ENCODE peak calls at places on chromosomes 4 and X, in nine cellular contexts. One of them, this sample, is unnamed.

GRCh38 chrX:47218920-47219815 is 687 bp downstream of the CDK16 start:
- DNase-seq in A673: peak
- DNase-seq in heart right ventricle: peak
- DNase-seq in left lung: peak
- DNase-seq in hepatocyte: peak
- DNase-seq in tibial artery: peak
- DNase-seq in uterus: peak
- DNase-seq in brain microvascular endothelial cell: no peak
- DNase-seq in heart left ventricle: peak
- DNase-seq in this sample: peak

GRCh38 chr4:89754531-89754930 is 82.4 kb downstream of the SNCA start:
- DNase-seq in uterus: no peak
- DNase-seq in left lung: no peak
- DNase-seq in A673: no peak
- DNase-seq in hepatocyte: no peak
- DNase-seq in heart right ventricle: no peak
- DNase-seq in brain microvascular endothelial cell: no peak
- DNase-seq in heart left ventricle: no peak
- DNase-seq in tibial artery: no peak
- DNase-seq in this sample: no peak

GRCh38 chrX:94914235-94914634 is 1240.2 kb downstream of the FAM133A start:
- DNase-seq in brain microvascular endothelial cell: no peak
- DNase-seq in A673: no peak
- DNase-seq in left lung: no peak
- DNase-seq in uterus: no peak
- DNase-seq in heart left ventricle: no peak
- DNase-seq in heart right ventricle: no peak
- DNase-seq in hepatocyte: no peak
- DNase-seq in tibial artery: no peak
- DNase-seq in this sample: no peak

GRCh38 chrX:20521245-20521644 is 254.5 kb upstream of the RPS6KA3 start:
- DNase-seq in hepatocyte: peak
- DNase-seq in left lung: no peak
- DNase-seq in A673: peak
- DNase-seq in uterus: no peak
- DNase-seq in tibial artery: no peak
- DNase-seq in brain microvascular endothelial cell: peak
- DNase-seq in heart left ventricle: no peak
- DNase-seq in heart right ventricle: no peak
- DNase-seq in this sample: no peak

GRCh38 chr4:154506253-154506652 is 14.7 kb upstream of the DCHS2 start:
- DNase-seq in tibial artery: no peak
- DNase-seq in hepatocyte: peak
- DNase-seq in heart left ventricle: no peak
- DNase-seq in left lung: no peak
- DNase-seq in heart right ventricle: no peak
- DNase-seq in A673: peak
- DNase-seq in uterus: peak
- DNase-seq in brain microvascular endothelial cell: peak
- DNase-seq in this sample: peak

GRCh38 chrX:48933757-48934156 is 14.9 kb upstream of the PIM2 start:
- DNase-seq in hepatocyte: no peak
- DNase-seq in left lung: no peak
- DNase-seq in heart left ventricle: no peak
- DNase-seq in tibial artery: no peak
- DNase-seq in heart right ventricle: no peak
- DNase-seq in A673: no peak
- DNase-seq in brain microvascular endothelial cell: no peak
- DNase-seq in uterus: no peak
- DNase-seq in this sample: no peak

GRCh38 chrX:110172215-110172614 is 145.7 kb downstream of the AMMECR1 start:
- DNase-seq in tibial artery: no peak
- DNase-seq in brain microvascular endothelial cell: no peak
- DNase-seq in hepatocyte: no peak
- DNase-seq in heart left ventricle: no peak
- DNase-seq in uterus: no peak
- DNase-seq in left lung: no peak
- DNase-seq in heart right ventricle: no peak
- DNase-seq in A673: no peak
- DNase-seq in this sample: no peak

GRCh38 chr4:146382194-146382593 is 139.5 kb downstream of the SLC10A7 start:
- DNase-seq in hepatocyte: no peak
- DNase-seq in heart left ventricle: no peak
- DNase-seq in tibial artery: no peak
- DNase-seq in A673: no peak
- DNase-seq in brain microvascular endothelial cell: no peak
- DNase-seq in uterus: no peak
- DNase-seq in left lung: no peak
- DNase-seq in heart right ventricle: no peak
- DNase-seq in this sample: no peak

GRCh38 chr4:100949350-100949935 is 397.9 kb downstream of the PPP3CA start:
- DNase-seq in brain microvascular endothelial cell: no peak
- DNase-seq in A673: no peak
- DNase-seq in hepatocyte: peak
- DNase-seq in uterus: no peak
- DNase-seq in tibial artery: no peak
- DNase-seq in heart left ventricle: no peak
- DNase-seq in left lung: no peak
- DNase-seq in heart right ventricle: no peak
- DNase-seq in this sample: no peak

GRCh38 chrX:120476714-120477113 is 7.6 kb upstream of the LAMP2 start:
- DNase-seq in brain microvascular endothelial cell: no peak
- DNase-seq in heart left ventricle: no peak
- DNase-seq in tibial artery: no peak
- DNase-seq in uterus: no peak
- DNase-seq in left lung: no peak
- DNase-seq in hepatocyte: no peak
- DNase-seq in heart right ventricle: no peak
- DNase-seq in A673: no peak
- DNase-seq in this sample: no peak

GRCh38 chrX:38055170-38055847 is 49.0 kb downstream of the SYTL5 start:
- DNase-seq in uterus: peak
- DNase-seq in heart right ventricle: no peak
- DNase-seq in heart left ventricle: no peak
- DNase-seq in tibial artery: no peak
- DNase-seq in left lung: no peak
- DNase-seq in A673: peak
- DNase-seq in brain microvascular endothelial cell: peak
- DNase-seq in hepatocyte: no peak
- DNase-seq in this sample: no peak

GRCh38 chr4:121484633-121485032 is 103.8 kb upstream of the QRFPR start:
- DNase-seq in hepatocyte: peak
- DNase-seq in brain microvascular endothelial cell: peak
- DNase-seq in tibial artery: no peak
- DNase-seq in left lung: no peak
- DNase-seq in A673: peak
- DNase-seq in heart right ventricle: no peak
- DNase-seq in heart left ventricle: no peak
- DNase-seq in uterus: peak
- DNase-seq in this sample: peak

GRCh38 chr4:184462724-184463123 is 11.6 kb downstream of the IRF2 start:
- DNase-seq in tibial artery: no peak
- DNase-seq in A673: no peak
- DNase-seq in left lung: no peak
- DNase-seq in heart left ventricle: no peak
- DNase-seq in heart right ventricle: no peak
- DNase-seq in brain microvascular endothelial cell: no peak
- DNase-seq in uterus: no peak
- DNase-seq in hepatocyte: peak
- DNase-seq in this sample: no peak

GRCh38 chr4:128427832-128428366 is 140.3 kb upstream of the PGRMC2 start:
- DNase-seq in heart left ventricle: no peak
- DNase-seq in tibial artery: no peak
- DNase-seq in uterus: no peak
- DNase-seq in heart right ventricle: peak
- DNase-seq in left lung: peak
- DNase-seq in A673: peak
- DNase-seq in hepatocyte: peak
- DNase-seq in brain microvascular endothelial cell: peak
- DNase-seq in this sample: no peak
- TF ChIP-seq CTCF in heart left ventricle: peak
- TF ChIP-seq CTCF in tibial artery: peak
- TF ChIP-seq CTCF in uterus: peak
- TF ChIP-seq CTCF in heart right ventricle: peak
- TF ChIP-seq CTCF in left lung: peak
- TF ChIP-seq CTCF in A673: peak
- TF ChIP-seq CTCF in hepatocyte: peak
- TF ChIP-seq CTCF in brain microvascular endothelial cell: peak
- TF ChIP-seq CTCF in this sample: no peak

DNA sequence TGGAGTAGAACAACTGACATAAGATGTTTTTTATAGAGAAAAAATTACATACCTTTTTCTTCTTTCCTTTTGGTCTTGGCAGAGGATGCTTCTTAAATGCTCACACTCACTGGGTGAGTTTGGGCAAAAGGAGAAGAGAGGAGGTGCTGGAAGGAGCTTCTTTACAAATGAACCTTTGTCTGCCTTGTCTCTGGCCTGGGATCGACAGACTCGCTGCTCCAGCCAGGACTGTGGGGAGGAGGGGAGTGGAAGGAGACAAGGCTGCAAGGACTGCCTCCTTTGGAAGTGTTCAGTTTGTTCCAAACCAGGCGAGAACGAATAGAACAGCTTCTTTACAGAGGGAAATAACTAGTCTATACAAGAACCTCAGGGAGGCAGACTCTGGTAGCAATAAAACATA is at the start of gene SCRG1:
- DNase-seq in left lung: no peak
- DNase-seq in uterus: peak
- DNase-seq in brain microvascular endothelial cell: no peak
- DNase-seq in tibial artery: no peak
- DNase-seq in hepatocyte: no peak
- DNase-seq in heart left ventricle: no peak
- DNase-seq in A673: no peak
- DNase-seq in heart right ventricle: peak
- DNase-seq in this sample: no peak
- H3K4me3 ChIP-seq in left lung: no peak
- H3K4me3 ChIP-seq in uterus: no peak
- H3K4me3 ChIP-seq in brain microvascular endothelial cell: no peak
- H3K4me3 ChIP-seq in tibial artery: peak
- H3K4me3 ChIP-seq in hepatocyte: no peak
- H3K4me3 ChIP-seq in heart left ventricle: no peak
- H3K4me3 ChIP-seq in A673: no peak
- H3K4me3 ChIP-seq in heart right ventricle: no peak
- H3K4me3 ChIP-seq in this sample: no peak

DNA sequence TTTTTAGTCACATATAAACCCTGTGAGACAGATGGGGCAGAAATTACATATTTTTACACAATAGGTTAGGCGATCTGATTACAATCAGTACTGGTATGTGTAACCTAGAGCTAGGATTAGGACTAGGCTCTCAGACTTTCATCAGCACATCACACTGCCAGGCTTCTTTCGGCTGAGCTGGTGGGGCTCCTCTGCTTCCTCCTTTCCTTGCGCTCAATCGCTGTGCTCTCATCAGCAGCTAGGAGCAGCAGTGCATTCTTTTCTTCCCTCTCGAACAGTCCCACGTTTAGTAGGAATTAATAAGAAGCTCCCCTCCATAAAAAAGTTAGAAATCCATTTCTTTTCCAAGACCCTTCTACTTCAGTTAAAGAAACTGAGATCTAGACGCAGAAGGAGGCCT is 350.4 kb downstream of the SPRY1 start:
- DNase-seq in uterus: no peak
- DNase-seq in heart left ventricle: no peak
- DNase-seq in brain microvascular endothelial cell: peak
- DNase-seq in A673: no peak
- DNase-seq in heart right ventricle: no peak
- DNase-seq in tibial artery: no peak
- DNase-seq in left lung: no peak
- DNase-seq in hepatocyte: no peak
- DNase-seq in this sample: no peak
- TF ChIP-seq CTCF in uterus: no peak
- TF ChIP-seq CTCF in heart left ventricle: peak
- TF ChIP-seq CTCF in brain microvascular endothelial cell: peak
- TF ChIP-seq CTCF in A673: no peak
- TF ChIP-seq CTCF in heart right ventricle: no peak
- TF ChIP-seq CTCF in tibial artery: no peak
- TF ChIP-seq CTCF in left lung: no peak
- TF ChIP-seq CTCF in hepatocyte: peak
- TF ChIP-seq CTCF in this sample: no peak

GRCh38 chrX:118495061-118495921 is at the start of gene DOCK11:
- DNase-seq in left lung: peak
- DNase-seq in heart left ventricle: peak
- DNase-seq in A673: peak
- DNase-seq in uterus: peak
- DNase-seq in heart right ventricle: peak
- DNase-seq in hepatocyte: peak
- DNase-seq in brain microvascular endothelial cell: peak
- DNase-seq in tibial artery: peak
- DNase-seq in this sample: peak

GRCh38 chrX:118497180-118497814 is 1.7 kb downstream of the DOCK11 start:
- DNase-seq in A673: no peak
- DNase-seq in heart left ventricle: no peak
- DNase-seq in tibial artery: no peak
- DNase-seq in uterus: no peak
- DNase-seq in brain microvascular endothelial cell: no peak
- DNase-seq in hepatocyte: no peak
- DNase-seq in left lung: no peak
- DNase-seq in heart right ventricle: no peak
- DNase-seq in this sample: no peak

GRCh38 chrX:118495958-118496762 is 545 bp downstream of the DOCK11 start:
- DNase-seq in tibial artery: peak
- DNase-seq in heart left ventricle: peak
- DNase-seq in left lung: peak
- DNase-seq in hepatocyte: peak
- DNase-seq in A673: peak
- DNase-seq in heart right ventricle: peak
- DNase-seq in uterus: peak
- DNase-seq in brain microvascular endothelial cell: no peak
- DNase-seq in this sample: peak

GRCh38 chrX:118498351-118498750 is 2.7 kb downstream of the DOCK11 start:
- DNase-seq in tibial artery: no peak
- DNase-seq in brain microvascular endothelial cell: no peak
- DNase-seq in uterus: no peak
- DNase-seq in hepatocyte: no peak
- DNase-seq in left lung: no peak
- DNase-seq in A673: no peak
- DNase-seq in heart right ventricle: no peak
- DNase-seq in heart left ventricle: no peak
- DNase-seq in this sample: no peak

DNA sequence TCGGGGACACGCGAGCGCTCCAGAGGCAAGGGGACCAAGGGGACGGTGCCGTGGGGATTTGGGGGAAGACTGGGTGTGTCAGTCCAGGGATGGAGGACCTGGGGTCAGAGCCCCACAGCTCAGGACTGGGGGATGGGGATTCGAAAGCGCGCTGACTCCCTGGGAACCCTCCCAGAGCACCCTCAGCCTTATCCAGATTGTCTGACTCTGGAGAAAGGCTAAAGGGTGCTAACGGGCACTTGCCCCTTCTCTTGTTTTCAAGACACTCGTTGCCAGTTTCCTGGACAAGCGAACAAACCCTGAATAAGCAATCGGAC is 1.1 kb downstream of the DOCK11 start:
- DNase-seq in brain microvascular endothelial cell: no peak
- DNase-seq in heart left ventricle: no peak
- DNase-seq in uterus: no peak
- DNase-seq in left lung: no peak
- DNase-seq in heart right ventricle: no peak
- DNase-seq in hepatocyte: no peak
- DNase-seq in A673: no peak
- DNase-seq in tibial artery: no peak
- DNase-seq in this sample: no peak
- H3K4me3 ChIP-seq in brain microvascular endothelial cell: peak
- H3K4me3 ChIP-seq in heart left ventricle: peak
- H3K4me3 ChIP-seq in uterus: peak
- H3K4me3 ChIP-seq in left lung: peak
- H3K4me3 ChIP-seq in heart right ventricle: peak
- H3K4me3 ChIP-seq in hepatocyte: peak
- H3K4me3 ChIP-seq in A673: peak
- H3K4me3 ChIP-seq in tibial artery: peak
- H3K4me3 ChIP-seq in this sample: peak

This sample was measured in mucosa of descending colon.